ENCODE peak calls at places on chromosomes 12 and 14, in four cellular contexts. T is K562, E is GM12878, Q is SK-N-SH. M is an unnamed sample.

GRCh38 chr14:69291396-69291795 is 31.4 kb downstream of the GALNT16 start:
- DNase-seq in Q (no peak), E (no peak), T (no peak), M (no peak)

GRCh38 chr12:80988986-80989385 is 51.3 kb upstream of the LIN7A start:
- DNase-seq in T (no peak), Q (no peak), E (no peak), M (no peak)

GRCh38 chr12:292186-292585 is 29.6 kb upstream of the SLC6A13 start:
- DNase-seq in Q (no peak), E (no peak), T (no peak), M (no peak)

GRCh38 chr12:56241424-56242205 is 11.8 kb downstream of the SLC39A5 start:
- DNase-seq in Q (no peak), E (no peak), T (no peak), M (no peak)

GRCh38 chr12:66636771-66637170 is 42.1 kb downstream of the GRIP1 start:
- DNase-seq in Q (no peak), E (no peak), T (no peak), M (no peak)

GRCh38 chr12:42180990-42181611 is 36.4 kb upstream of the GXYLT1 start:
- DNase-seq in E (no peak), Q (no peak), T (no peak), M (no peak)

GRCh38 chr14:90288646-90289355 is 32.4 kb downstream of the PSMC1 start:
- DNase-seq in T (no peak), E (no peak), Q (no peak), M (no peak)

GRCh38 chr14:68670344-68670725 is 122.5 kb downstream of the ZFP36L1 start:
- DNase-seq in E (no peak), T (no peak), Q (no peak), M (no peak)

GRCh38 chr14:65035049-65035448 is 48.4 kb downstream of the FNTB start:
- DNase-seq in T (no peak), Q (peak), E (no peak), M (no peak)

GRCh38 chr12:89679631-89680030 is 29.0 kb downstream of the ATP2B1 start:
- DNase-seq in E (no peak), Q (no peak), T (peak), M (no peak)

GRCh38 chr12:64687816-64688599 is 71.2 kb downstream of the GNS start:
- DNase-seq in T (no peak), Q (peak), E (no peak), M (no peak)

GRCh38 chr12:75818863-75819262 is 212.7 kb downstream of the PHLDA1 start:
- DNase-seq in T (no peak), E (no peak), Q (no peak), M (no peak)

GRCh38 chr12:129163861-129164260 is 310.6 kb downstream of the GLT1D1 start:
- DNase-seq in Q (no peak), T (no peak), E (no peak), M (no peak)

GRCh38 chr14:45679852-45680251 is 426.9 kb upstream of the MIS18BP1 start:
- DNase-seq in Q (no peak), T (no peak), E (no peak), M (peak)

GRCh38 chr14:22560638-22561365 is 28.2 kb downstream of the DAD1 start:
- DNase-seq in Q (no peak), E (no peak), T (peak), M (no peak)

GRCh38 chr14:34439090-34439489 is 22.9 kb downstream of the SPTSSA start:
- DNase-seq in Q (no peak), T (no peak), E (no peak), M (no peak)

DNA sequence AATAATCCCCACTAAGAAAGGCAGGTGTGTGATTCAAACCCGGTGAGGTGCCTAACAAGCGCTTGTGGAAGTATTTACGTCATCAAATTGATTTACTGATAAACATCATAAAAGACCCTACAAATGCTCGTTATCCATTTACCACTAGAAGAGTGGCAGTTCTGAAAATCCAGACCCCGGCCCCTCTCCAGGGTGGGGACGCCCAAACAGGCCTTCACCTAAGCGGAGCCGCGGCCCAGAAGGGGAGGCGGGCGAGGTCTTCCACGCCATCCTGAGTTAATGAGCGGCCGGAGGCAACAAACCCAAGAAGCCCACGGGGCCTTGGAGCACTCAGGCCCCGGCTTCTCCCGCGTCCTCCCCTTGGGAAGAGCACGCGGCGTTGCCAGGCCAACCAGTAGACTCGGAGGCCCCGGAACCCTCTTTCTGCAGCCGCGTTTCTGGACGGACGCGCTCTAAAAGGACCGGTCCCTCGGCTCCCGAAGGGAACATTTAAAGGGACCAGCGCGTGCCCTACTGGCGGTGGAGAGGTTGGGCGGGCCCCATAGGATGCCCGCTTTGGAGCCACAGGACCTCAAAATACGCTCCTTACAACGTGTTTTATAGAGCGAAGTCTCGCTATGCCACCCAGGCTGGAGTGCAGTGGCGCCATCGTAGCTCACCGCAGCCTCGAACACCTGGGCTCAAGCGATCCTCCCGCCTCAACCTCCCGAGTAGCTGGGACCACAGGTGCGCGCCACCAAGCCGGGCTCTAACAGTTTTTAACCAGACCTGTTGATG is 3.5 kb downstream of the PTPN21 start:
- DNase-seq in Q (peak), T (peak), E (no peak), M (peak)
- TF ChIP-seq CTCF in Q (peak), T (no peak), E (no peak), M (peak)

GRCh38 chr14:81366884-81367283 is 33.2 kb downstream of the STON2 start:
- DNase-seq in T (no peak), E (no peak), Q (no peak), M (no peak)

GRCh38 chr14:81371802-81372201 is 28.3 kb downstream of the STON2 start:
- DNase-seq in E (no peak), T (no peak), Q (no peak), M (no peak)

GRCh38 chr14:81363746-81364400 is 36.3 kb downstream of the STON2 start:
- DNase-seq in T (no peak), Q (peak), E (no peak), M (no peak)

GRCh38 chr14:81366259-81366658 is 33.9 kb downstream of the STON2 start:
- DNase-seq in E (no peak), T (no peak), Q (no peak), M (peak)
- TF ChIP-seq RFX5 in E (no peak), T (no peak), Q (no peak), M (no peak)

GRCh38 chr12:110790301-110790700 is 47.6 kb upstream of the PPP1CC start:
- DNase-seq in Q (no peak), T (no peak), E (no peak), M (no peak)
- TF ChIP-seq CTCF in Q (no peak), T (no peak), E (no peak), M (no peak)

GRCh38 chr12:32115404-32116104 is 8.9 kb downstream of the BICD1 start:
- DNase-seq in E (no peak), Q (peak), T (no peak), M (peak)
- TF ChIP-seq RFX5 in E (no peak), Q (no peak), T (no peak), M (peak)

GRCh38 chr14:106556665-106557289 is 1030.4 kb downstream of the TMEM121 start:
- DNase-seq in E (no peak), T (peak), Q (peak), M (no peak)
- TF ChIP-seq CTCF in E (peak), T (peak), Q (peak), M (no peak)

GRCh38 chr14:106530423-106531107 is 1004.2 kb downstream of the TMEM121 start:
- DNase-seq in T (peak), E (peak), Q (no peak), M (no peak)
- TF ChIP-seq RFX5 in T (no peak), E (no peak), Q (no peak), M (no peak)